ENCODE peak calls at places on chromosomes 1 and 21, in four cellular contexts. K is GM12878, Z is SK-N-SH, I is HepG2. Y is an unnamed sample.

GRCh38 chr1:202162418-202163280 is 2.2 kb upstream of the PTPN7 start:
- DNase-seq in K (no peak), Z (no peak), I (no peak), Y (peak)

GRCh38 chr21:38327984-38328383 is 71.2 kb downstream of the KCNJ15 start:
- DNase-seq in K (peak), Z (no peak), I (no peak), Y (no peak)

GRCh38 chr1:211579434-211580302 is 707 bp upstream of the SLC30A1 start:
- DNase-seq in K (no peak), Z (no peak), I (peak), Y (peak)

GRCh38 chr1:222670110-222670509 is 42.2 kb downstream of the AIDA start:
- DNase-seq in K (no peak), Z (no peak), I (no peak), Y (no peak)

GRCh38 chr1:244340396-244340795 is 111.3 kb downstream of the ADSS2 start:
- DNase-seq in K (no peak), Z (no peak), I (no peak), Y (no peak)

GRCh38 chr1:78540056-78540455 is 49.3 kb downstream of the PTGFR start:
- DNase-seq in K (no peak), Z (no peak), I (no peak), Y (no peak)

GRCh38 chr1:93347319-93347899 is 1.7 kb downstream of the DR1 start:
- DNase-seq in K (no peak), Z (no peak), I (no peak), Y (no peak)

GRCh38 chr1:241997401-241997800 is 1.5 kb downstream of the MAP1LC3C start:
- DNase-seq in K (no peak), Z (no peak), I (no peak), Y (no peak)

GRCh38 chr1:219741011-219741859 is 128.3 kb upstream of the ZC3H11B start:
- DNase-seq in K (no peak), Z (no peak), I (no peak), Y (no peak)

GRCh38 chr1:145751491-145752021 is 32.3 kb downstream of the CD160 start:
- DNase-seq in K (no peak), Z (no peak), I (no peak), Y (no peak)

GRCh38 chr1:37732111-37732780 is 32.7 kb downstream of the EPHA10 start:
- DNase-seq in K (no peak), Z (no peak), I (peak), Y (no peak)

GRCh38 chr1:94100785-94101612 is 19.9 kb downstream of the ABCA4 start:
- DNase-seq in K (no peak), Z (peak), I (no peak), Y (no peak)

GRCh38 chr1:29517251-29518080 is 281.1 kb downstream of the PTPRU start:
- DNase-seq in K (no peak), Z (no peak), I (no peak), Y (no peak)

GRCh38 chr1:101178688-101179491 is 57.9 kb upstream of the S1PR1 start:
- DNase-seq in K (peak), Z (no peak), I (no peak), Y (no peak)

GRCh38 chr1:245483247-245483646 is 328.5 kb downstream of the KIF26B start:
- DNase-seq in K (no peak), Z (no peak), I (no peak), Y (no peak)

GRCh38 chr1:225318706-225319575 is 108.9 kb downstream of the LBR start:
- DNase-seq in K (peak), Z (peak), I (peak), Y (peak)

GRCh38 chr21:27674037-27674436 is 707.1 kb upstream of the ADAMTS5 start:
- DNase-seq in K (no peak), Z (no peak), I (no peak), Y (no peak)

GRCh38 chr1:236451796-236452373 is 57.8 kb downstream of the EDARADD start:
- DNase-seq in K (no peak), Z (peak), I (peak), Y (peak)

GRCh38 chr1:168932539-168932938 is 174.0 kb upstream of the ATP1B1 start:
- DNase-seq in K (no peak), Z (no peak), I (no peak), Y (no peak)

GRCh38 chr1:51671527-51672325 is 54.8 kb downstream of the OSBPL9 start:
- DNase-seq in K (no peak), Z (peak), I (no peak), Y (no peak)

GRCh38 chr1:54404939-54405880 is 984 bp downstream of the SSBP3 start:
- DNase-seq in K (no peak), Z (peak), I (no peak), Y (peak)

GRCh38 chr21:42621828-42622199 is 31.6 kb upstream of the PDE9A start:
- DNase-seq in K (no peak), Z (no peak), I (no peak), Y (no peak)

GRCh38 chr1:192609110-192610079 is 26.6 kb upstream of the RGS13 start:
- DNase-seq in K (peak), Z (no peak), I (no peak), Y (no peak)

GRCh38 chr1:64470670-64471217 is 815 bp downstream of the CACHD1 start:
- DNase-seq in K (no peak), Z (peak), I (no peak), Y (no peak)

GRCh38 chr1:87508247-87508646 is 179.6 kb downstream of the LMO4 start:
- DNase-seq in K (no peak), Z (no peak), I (no peak), Y (no peak)

GRCh38 chr1:108107658-108108057 is 92.5 kb downstream of the SLC25A24 start:
- DNase-seq in K (no peak), Z (no peak), I (no peak), Y (no peak)

GRCh38 chr21:45012661-45013270 is 61.6 kb upstream of the ADARB1 start:
- DNase-seq in K (no peak), Z (no peak), I (no peak), Y (no peak)

GRCh38 chr1:27528701-27529637 is 39.0 kb upstream of the WASF2 start:
- DNase-seq in K (no peak), Z (no peak), I (no peak), Y (peak)

GRCh38 chr1:78170845-78171244 is 125.1 kb downstream of the GIPC2 start:
- DNase-seq in K (no peak), Z (no peak), I (no peak), Y (no peak)

GRCh38 chr1:186289943-186290560 is 85.0 kb downstream of the TPR start:
- DNase-seq in K (no peak), Z (no peak), I (no peak), Y (no peak)

GRCh38 chr1:185598326-185598725 is 135.9 kb upstream of the HMCN1 start:
- DNase-seq in K (no peak), Z (no peak), I (no peak), Y (no peak)

GRCh38 chr1:55048453-55049270 is 9.3 kb downstream of the PCSK9 start:
- DNase-seq in K (no peak), Z (no peak), I (no peak), Y (no peak)

GRCh38 chr1:15678578-15678977 is 5.5 kb upstream of the PLEKHM2 start:
- DNase-seq in K (peak), Z (no peak), I (peak), Y (no peak)
- TF ChIP-seq TAF1 in K (no peak), Z (no peak), I (no peak), Y (no peak)

DNA sequence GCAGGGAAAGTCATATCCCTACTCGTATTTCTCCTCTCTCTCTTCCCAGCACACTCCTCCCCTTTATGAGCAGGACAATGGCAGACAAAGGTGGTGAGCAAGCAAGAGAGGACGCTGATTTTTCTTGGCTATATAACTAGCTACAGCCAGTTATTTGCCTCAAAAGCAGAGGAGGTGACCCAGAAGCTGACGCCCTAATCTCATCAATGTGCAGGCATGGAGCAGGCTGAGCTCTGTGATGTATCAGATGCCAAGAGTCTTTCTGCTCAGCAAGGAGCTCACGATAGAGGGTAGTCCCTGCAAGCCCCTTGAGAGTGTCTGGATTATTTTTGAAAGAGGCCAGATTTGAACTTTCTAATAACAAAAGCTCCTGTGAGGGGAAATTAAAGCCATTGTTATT is 75.5 kb downstream of the ASTN1 start:
- DNase-seq in K (no peak), Z (no peak), I (no peak), Y (no peak)
- TF ChIP-seq FOXM1 in K (no peak), Z (no peak), I (no peak), Y (no peak)

DNA sequence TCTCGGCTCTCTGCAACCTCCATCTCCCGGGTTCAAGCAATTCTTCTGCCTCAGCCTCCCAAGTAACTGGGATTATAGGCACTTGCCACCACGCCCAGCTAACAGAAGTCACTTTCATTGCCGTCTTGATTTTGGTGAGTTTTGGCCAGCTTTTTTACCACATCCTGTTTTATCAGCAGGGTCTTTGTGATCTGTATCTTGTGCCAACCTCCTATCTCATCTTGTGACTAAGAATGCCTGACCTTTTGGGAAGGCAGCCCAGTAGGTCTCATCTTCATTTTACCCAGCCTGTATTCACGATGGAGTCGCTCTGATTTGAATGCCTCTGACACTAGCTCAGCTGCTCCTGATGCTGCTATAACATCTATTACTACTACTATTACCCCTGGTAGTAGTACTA is 46.8 kb upstream of the BARHL2 start:
- DNase-seq in K (no peak), Z (no peak), I (no peak), Y (no peak)
- TF ChIP-seq TAF1 in K (no peak), Z (no peak), I (no peak), Y (no peak)

GRCh38 chr1:13663969-13664368 is 36.0 kb upstream of the PRDM2 start:
- DNase-seq in K (no peak), Z (no peak), I (no peak), Y (no peak)

GRCh38 chr1:13664451-13664850 is 35.5 kb upstream of the PRDM2 start:
- DNase-seq in K (peak), Z (no peak), I (no peak), Y (no peak)

GRCh38 chr1:13661539-13661938 is 38.4 kb upstream of the PRDM2 start:
- DNase-seq in K (no peak), Z (no peak), I (no peak), Y (no peak)

GRCh38 chr1:13666317-13666716 is 33.7 kb upstream of the PRDM2 start:
- DNase-seq in K (no peak), Z (no peak), I (no peak), Y (no peak)

GRCh38 chr1:13662498-13662897 is 37.5 kb upstream of the PRDM2 start:
- DNase-seq in K (no peak), Z (no peak), I (no peak), Y (no peak)
- TF ChIP-seq FOXM1 in K (no peak), Z (no peak), I (no peak), Y (no peak)

DNA sequence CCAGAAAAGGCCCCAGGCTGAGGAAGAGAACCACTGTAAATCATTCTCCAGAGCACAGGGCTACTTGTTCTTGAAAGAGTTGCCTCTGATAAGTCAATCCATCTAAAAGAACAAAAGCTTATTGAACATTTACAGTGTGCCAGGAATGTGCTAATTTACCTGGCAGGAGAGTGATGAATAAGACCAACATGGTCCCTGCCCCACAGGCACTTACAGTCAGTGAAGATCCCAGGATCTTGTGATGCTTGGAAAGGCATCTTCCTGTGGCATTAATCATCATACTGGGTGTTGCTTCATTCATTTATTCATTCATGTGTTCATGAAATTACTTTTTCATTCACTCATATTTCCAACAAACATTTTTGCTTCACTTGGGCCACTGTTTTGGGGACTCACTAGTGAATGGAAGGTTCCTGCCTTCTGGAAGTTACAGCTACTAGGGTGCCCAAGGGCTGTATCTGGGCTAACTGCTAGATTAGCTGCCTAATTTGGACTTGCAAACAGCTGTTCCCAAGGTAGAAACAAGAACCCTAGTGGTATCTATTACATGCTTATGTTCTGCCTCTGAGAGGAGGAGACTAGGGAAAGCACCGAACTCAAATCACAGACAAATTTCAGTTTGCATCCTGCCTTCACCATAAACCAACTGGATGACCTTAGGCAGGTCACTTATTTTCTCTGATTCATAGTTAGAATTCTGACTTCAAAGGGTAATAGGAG is 133.5 kb downstream of the CLIC6 start:
- DNase-seq in K (no peak), Z (no peak), I (no peak), Y (no peak)
- TF ChIP-seq TAF1 in K (no peak), Z (no peak), I (no peak), Y (no peak)

DNA sequence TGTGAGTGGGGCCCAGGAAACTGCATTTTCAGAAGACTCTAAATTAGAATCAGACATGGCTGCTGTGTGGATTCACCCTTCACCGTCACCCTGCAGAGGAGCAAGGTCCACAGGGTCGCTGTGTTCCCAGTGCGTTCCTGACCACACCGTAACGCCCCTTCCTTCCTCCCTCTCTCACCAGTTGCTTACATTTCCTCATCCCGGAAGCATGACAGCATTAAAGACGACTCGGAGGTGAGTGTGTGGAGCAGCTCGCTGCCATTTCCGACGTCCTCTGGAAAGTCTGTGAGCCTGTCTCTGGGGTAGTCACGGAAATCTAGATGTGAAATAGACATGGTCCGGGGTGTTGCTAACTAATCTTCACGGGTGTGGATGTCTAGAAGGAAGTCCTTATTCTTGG is 45.9 kb downstream of the FAAP20 start:
- DNase-seq in K (no peak), Z (no peak), I (no peak), Y (no peak)
- TF ChIP-seq FOXM1 in K (no peak), Z (no peak), I (no peak), Y (no peak)

DNA sequence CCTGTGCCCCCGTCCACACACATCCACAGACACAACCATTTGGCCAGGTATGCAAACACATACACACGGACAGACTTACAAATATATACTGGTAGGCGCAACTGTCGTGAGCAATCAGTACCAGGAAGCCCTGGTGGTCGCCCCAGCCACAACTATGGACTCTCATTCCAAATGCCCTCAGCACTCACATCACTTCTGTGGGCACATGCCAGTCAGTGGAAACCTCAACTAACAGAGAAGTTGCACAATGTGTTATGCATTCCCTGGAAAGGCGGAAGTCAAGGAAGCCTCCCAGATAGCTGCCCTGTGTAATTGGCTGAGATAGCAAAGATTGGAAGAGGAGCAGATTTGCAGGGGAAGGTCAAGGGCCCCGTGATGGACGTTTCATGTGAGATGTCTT is 1.4 kb upstream of the HEYL start:
- DNase-seq in K (no peak), Z (no peak), I (no peak), Y (no peak)
- TF ChIP-seq TAF1 in K (no peak), Z (no peak), I (no peak), Y (no peak)

DNA sequence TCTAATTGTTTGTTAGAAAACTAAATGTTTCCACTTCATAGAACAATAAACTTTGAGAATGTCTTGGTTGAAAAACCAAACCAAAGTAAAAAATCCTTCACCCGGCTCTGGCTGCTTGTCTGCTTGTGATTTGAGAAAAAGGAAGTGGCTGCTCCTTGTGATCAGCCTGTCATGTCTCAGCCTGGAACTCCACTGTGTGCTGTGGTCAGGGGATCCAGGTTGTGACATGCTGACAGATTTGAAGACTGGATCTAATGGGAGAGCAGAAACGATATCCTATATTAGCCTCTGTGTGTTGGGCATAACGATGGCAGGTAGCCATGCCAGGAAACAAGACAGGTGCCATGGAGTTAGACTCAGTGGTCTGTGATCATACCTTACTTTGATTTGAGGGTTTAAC is 40.9 kb downstream of the PEX14 start:
- DNase-seq in K (no peak), Z (no peak), I (no peak), Y (no peak)
- TF ChIP-seq FOXM1 in K (no peak), Z (no peak), I (no peak), Y (no peak)

Y was measured in K562.